ENCODE peak calls at places on chromosomes 1 and 21, in four cellular contexts. L, W, R and S are unnamed samples.

GRCh38 chr1:59664167-59664566 is 150.6 kb upstream of the HOOK1 start:
- DNase-seq in L (no peak), R (no peak), W (no peak), S (no peak)

GRCh38 chr1:230808268-230808872 is 60.0 kb downstream of the C1orf198 start:
- DNase-seq in L (no peak), W (peak), R (no peak), S (no peak)

GRCh38 chr1:233441981-233442380 is 114.5 kb downstream of the MAP3K21 start:
- DNase-seq in W (no peak), L (no peak), R (no peak), S (no peak)

GRCh38 chr21:43861716-43862115 is 3.3 kb upstream of the AGPAT3 start:
- DNase-seq in W (no peak), R (no peak), L (no peak), S (no peak)

GRCh38 chr1:246724001-246724724 is at the start of gene SCCPDH:
- DNase-seq in L (peak), R (peak), W (peak), S (peak)

GRCh38 chr1:78101514-78101913 is 55.7 kb downstream of the GIPC2 start:
- DNase-seq in W (peak), R (no peak), L (peak), S (peak)

GRCh38 chr1:32426489-32427255 is 32.4 kb upstream of the BSDC1 start:
- DNase-seq in R (no peak), L (no peak), W (no peak), S (no peak)

GRCh38 chr1:205652984-205653383 is 21.2 kb upstream of the ELK4 start:
- DNase-seq in L (no peak), R (no peak), W (no peak), S (no peak)

GRCh38 chr1:154433161-154433681 is 28.1 kb downstream of the IL6R start:
- DNase-seq in W (no peak), R (no peak), L (no peak), S (no peak)

GRCh38 chr1:217953922-217954321 is 322.8 kb downstream of the SPATA17 start:
- DNase-seq in L (no peak), W (peak), R (no peak), S (no peak)

GRCh38 chr1:45008516-45008915 is 2.6 kb downstream of the HECTD3 start:
- DNase-seq in W (no peak), R (no peak), L (no peak), S (no peak)

GRCh38 chr21:39681845-39682244 is 63.1 kb upstream of the IGSF5 start:
- DNase-seq in R (no peak), L (no peak), W (no peak), S (no peak)

GRCh38 chr1:44212355-44213221 is 683 bp upstream of the DMAP1 start:
- DNase-seq in R (no peak), L (no peak), W (no peak), S (no peak)

GRCh38 chr1:16324456-16324890 is 27.8 kb downstream of the FBXO42 start:
- DNase-seq in L (peak), W (no peak), R (no peak), S (peak)

GRCh38 chr1:28157901-28158300 is 18.6 kb downstream of the PTAFR start:
- DNase-seq in L (no peak), R (no peak), W (no peak), S (no peak)